ENCODE peak calls at places on chromosomes 5 and 9, in five cellular contexts. L, K, U, C and S are unnamed samples.

GRCh38 chr5:137737349-137738256 is 1.7 kb upstream of the KLHL3 start:
- DNase-seq in C (no peak), L (no peak), U (no peak), K (peak; percentile 93), S (no peak)

GRCh38 chr5:120631611-120632010 is 167.5 kb downstream of the PRR16 start:
- DNase-seq in U (no peak), K (no peak), C (no peak), L (no peak), S (no peak)

GRCh38 chr5:96936431-96937221 is 746 bp downstream of the LNPEP start:
- DNase-seq in K (no peak), C (peak; percentile 8), U (no peak), L (peak; percentile 75), S (no peak)

GRCh38 chr5:84603557-84604185 is 219.0 kb upstream of the EDIL3 start:
- DNase-seq in U (peak; percentile 19), K (no peak), L (no peak), C (no peak), S (no peak)

GRCh38 chr5:111681791-111682190 is 75.2 kb downstream of the NREP start:
- DNase-seq in U (no peak), L (no peak), C (no peak), K (no peak), S (no peak)

GRCh38 chr9:78054180-78054579 is 22.6 kb upstream of the GNAQ start:
- DNase-seq in K (no peak), L (no peak), U (no peak), C (no peak), S (no peak)

GRCh38 chr5:8954801-8955200 is 591.1 kb downstream of the SEMA5A start:
- DNase-seq in L (no peak), K (no peak), U (no peak), C (no peak), S (no peak)

GRCh38 chr9:83062011-83062652 is 810 bp downstream of the RASEF start:
- DNase-seq in U (no peak), L (no peak), K (no peak), C (peak; percentile 75), S (no peak)

GRCh38 chr9:123437201-123437600 is 81.2 kb downstream of the CRB2 start:
- DNase-seq in L (no peak), C (no peak), K (no peak), U (no peak), S (no peak)

GRCh38 chr9:137056739-137057407 is 3.0 kb upstream of the ENTPD2 start:
- DNase-seq in C (peak; percentile 50), K (no peak), U (no peak), L (no peak), S (no peak)

GRCh38 chr9:14846871-14847311 is 63.3 kb downstream of the FREM1 start:
- DNase-seq in K (no peak), C (peak; percentile 56), U (no peak), L (no peak), S (no peak)

GRCh38 chr5:5017827-5018559 is 122.1 kb upstream of the ADAMTS16 start:
- DNase-seq in L (no peak), K (no peak), U (no peak), C (no peak), S (peak; percentile 52)

GRCh38 chr5:169805527-169805934 is 168.5 kb downstream of the DOCK2 start:
- DNase-seq in U (no peak), K (no peak), L (no peak), C (no peak), S (no peak)

GRCh38 chr5:153584131-153584530 is 93.7 kb downstream of the GRIA1 start:
- DNase-seq in U (no peak), C (no peak), L (no peak), K (no peak), S (no peak)

GRCh38 chr9:114742947-114743346 is 61.0 kb upstream of the TEX48 start:
- DNase-seq in U (no peak), C (no peak), L (no peak), K (no peak), S (no peak)

GRCh38 chr5:125485003-125485641 is 738.7 kb upstream of the ZNF608 start:
- DNase-seq in C (peak; percentile 97), U (peak; percentile 93), L (no peak), K (peak; percentile 66), S (peak; percentile 95)

GRCh38 chr9:106860731-106861584 is 2.0 kb upstream of the ZNF462 start:
- DNase-seq in U (no peak), C (peak; percentile 72), L (no peak), K (no peak), S (no peak)

GRCh38 chr5:178547753-178548415 is 42.3 kb downstream of the COL23A1 start:
- DNase-seq in C (no peak), U (no peak), L (no peak), K (no peak), S (no peak)

GRCh38 chr5:72160959-72161358 is 53.7 kb downstream of the MAP1B start:
- DNase-seq in L (no peak), K (no peak), U (no peak), C (no peak), S (no peak)

GRCh38 chr5:157267766-157268480 is 2.0 kb downstream of the CYFIP2 start:
- DNase-seq in L (no peak), K (no peak), C (no peak), U (no peak), S (no peak)

GRCh38 chr9:38066907-38067610 is 2.0 kb downstream of the SHB start:
- DNase-seq in K (no peak), L (no peak), U (no peak), C (peak; percentile 39), S (no peak)

GRCh38 chr5:103444333-103445038 is 118.1 kb downstream of the NUDT12 start:
- DNase-seq in K (no peak), C (no peak), U (no peak), L (no peak), S (no peak)

GRCh38 chr9:33682551-33682950 is 112.8 kb upstream of the PRSS3 start:
- DNase-seq in L (no peak), U (no peak), C (no peak), K (no peak), S (no peak)

GRCh38 chr5:57503433-57503832 is 20.8 kb upstream of the ACTBL2 start:
- DNase-seq in U (peak; percentile 78), C (no peak), K (peak; percentile 67), L (no peak), S (no peak)

GRCh38 chr5:176821441-176821840 is 11.1 kb downstream of the UNC5A start:
- DNase-seq in C (no peak), K (no peak), L (no peak), U (no peak), S (no peak)

GRCh38 chr9:120439147-120439546 is 140.8 kb downstream of the CDK5RAP2 start:
- DNase-seq in L (no peak), C (peak; percentile 20), U (no peak), K (no peak), S (no peak)

GRCh38 chr5:73902327-73903051 is 276.5 kb downstream of the ARHGEF28 start:
- DNase-seq in C (peak; percentile 66), U (peak; percentile 19), K (peak; percentile 11), L (no peak), S (no peak)

GRCh38 chr9:131758972-131759647 is 19.2 kb upstream of the RAPGEF1 start:
- DNase-seq in U (no peak), C (no peak), K (no peak), L (no peak), S (no peak)

GRCh38 chr5:146494656-146495055 is 21.3 kb downstream of the GPR151 start:
- DNase-seq in U (no peak), K (no peak), L (no peak), C (no peak), S (no peak)

GRCh38 chr5:76542887-76543690 is 80.1 kb downstream of the F2RL2 start:
- DNase-seq in C (no peak), L (no peak), U (no peak), K (no peak), S (no peak)

GRCh38 chr9:133114451-133114885 is 6.6 kb downstream of the RALGDS start:
- DNase-seq in U (no peak), K (no peak), L (peak; percentile 63), C (no peak), S (no peak)

GRCh38 chr5:179595916-179596315 is 27.6 kb downstream of the HNRNPH1 start:
- DNase-seq in U (no peak), K (no peak), L (no peak), C (no peak), S (no peak)

GRCh38 chr9:79946718-79947117 is 375.0 kb downstream of the TLE4 start:
- DNase-seq in L (no peak), K (no peak), C (no peak), U (no peak), S (no peak)